ENCODE peak calls at places on chromosomes 1 and 21, in six cellular contexts. C, A, R, S, H and L are unnamed samples.

GRCh38 chr1:7208647-7209180 is 423.5 kb downstream of the CAMTA1 start:
- DNase-seq in C (no peak), A (no peak), R (no peak), S (no peak), H (no peak), L (no peak)

GRCh38 chr1:243399561-243400155 is 143.8 kb downstream of the SDCCAG8 start:
- DNase-seq in C (no peak), A (no peak), R (no peak), S (no peak), H (no peak), L (no peak)

GRCh38 chr1:109253803-109254620 is 4.7 kb downstream of the CELSR2 start:
- DNase-seq in C (no peak), A (no peak), R (peak), S (no peak), H (peak), L (peak)

GRCh38 chr21:31447477-31447876 is 103.4 kb upstream of the TIAM1 start:
- DNase-seq in C (no peak), A (no peak), R (no peak), S (no peak), H (no peak), L (no peak)

GRCh38 chr1:76390451-76390850 is 315.9 kb downstream of the ST6GALNAC3 start:
- DNase-seq in C (no peak), A (no peak), R (no peak), S (no peak), H (no peak), L (no peak)

GRCh38 chr1:33682371-33682770 is 181.5 kb upstream of the HMGB4 start:
- DNase-seq in C (no peak), A (no peak), R (no peak), S (no peak), H (no peak), L (no peak)

GRCh38 chr1:211259596-211260126 is 495 bp downstream of the RCOR3 start:
- DNase-seq in C (no peak), A (peak), R (peak), S (no peak), H (peak), L (peak)

GRCh38 chr21:33273044-33273443 is 6.9 kb downstream of the IL10RB start:
- DNase-seq in C (no peak), A (no peak), R (no peak), S (no peak), H (no peak), L (no peak)

GRCh38 chr1:117817629-117818028 is 111.8 kb downstream of the GDAP2 start:
- DNase-seq in C (no peak), A (no peak), R (no peak), S (no peak), H (no peak), L (no peak)

GRCh38 chr1:170162385-170163226 is 16.8 kb downstream of the NTMT2 start:
- DNase-seq in C (no peak), A (no peak), R (no peak), S (no peak), H (peak), L (no peak)

GRCh38 chr1:47479664-47480063 is 41.8 kb downstream of the FOXD2 start:
- DNase-seq in C (no peak), A (no peak), R (no peak), S (no peak), H (no peak), L (no peak)

GRCh38 chr1:12477936-12478611 is 139.9 kb downstream of the DHRS3 start:
- DNase-seq in C (no peak), A (no peak), R (peak), S (no peak), H (peak), L (no peak)

GRCh38 chr1:9814619-9815018 is 9.1 kb downstream of the CLSTN1 start:
- DNase-seq in C (no peak), A (no peak), R (no peak), S (no peak), H (no peak), L (no peak)

GRCh38 chr1:37673920-37674319 is 18.4 kb upstream of the CDCA8 start:
- DNase-seq in C (no peak), A (no peak), R (peak), S (no peak), H (no peak), L (no peak)

GRCh38 chr1:85284202-85284601 is 7.8 kb upstream of the BCL10 start:
- DNase-seq in C (no peak), A (no peak), R (no peak), S (no peak), H (peak), L (no peak)

GRCh38 chr1:26161408-26162219 is 2.7 kb downstream of the FAM110D start:
- DNase-seq in C (peak), A (no peak), R (peak), S (no peak), H (no peak), L (peak)

GRCh38 chr21:43718872-43719747 is at the start of gene PDXK:
- DNase-seq in C (peak), A (peak), R (peak), S (peak), H (peak), L (peak)

GRCh38 chr1:201597551-201598230 is 58.8 kb downstream of the NAV1 start:
- DNase-seq in C (no peak), A (no peak), R (no peak), S (no peak), H (no peak), L (no peak)

GRCh38 chr1:28087614-28088167 is 719 bp downstream of the EYA3 start:
- DNase-seq in C (no peak), A (no peak), R (no peak), S (no peak), H (peak), L (no peak)

GRCh38 chr1:19665456-19666138 is 922 bp downstream of the HTR6 start:
- DNase-seq in C (peak), A (no peak), R (no peak), S (no peak), H (no peak), L (no peak)

GRCh38 chr1:84887261-84887934 is 5.6 kb downstream of the LPAR3 start:
- DNase-seq in C (no peak), A (no peak), R (no peak), S (no peak), H (no peak), L (no peak)

GRCh38 chr1:39142394-39143060 is 62.0 kb upstream of the MACF1 start:
- DNase-seq in C (no peak), A (no peak), R (no peak), S (no peak), H (no peak), L (no peak)

GRCh38 chr1:3092530-3092929 is 23.5 kb downstream of the PRDM16 start:
- DNase-seq in C (no peak), A (no peak), R (no peak), S (no peak), H (no peak), L (no peak)

GRCh38 chr1:29603622-29604021 is 367.3 kb downstream of the PTPRU start:
- DNase-seq in C (no peak), A (no peak), R (no peak), S (no peak), H (no peak), L (no peak)

GRCh38 chr1:26959722-26960624 is at the start of gene KDF1:
- DNase-seq in C (peak), A (no peak), R (peak), S (no peak), H (no peak), L (no peak)

GRCh38 chr1:57485643-57486042 is 61.8 kb upstream of the DAB1 start:
- DNase-seq in C (no peak), A (no peak), R (no peak), S (no peak), H (no peak), L (no peak)

GRCh38 chr1:180498594-180498993 is 3.8 kb downstream of the ACBD6 start:
- DNase-seq in C (no peak), A (no peak), R (no peak), S (no peak), H (no peak), L (no peak)

GRCh38 chr1:91958926-91959325 is 9.7 kb downstream of the BRDT start:
- DNase-seq in C (no peak), A (no peak), R (no peak), S (no peak), H (peak), L (no peak)

GRCh38 chr1:240020871-240021270 is 70.8 kb upstream of the FMN2 start:
- DNase-seq in C (no peak), A (no peak), R (no peak), S (no peak), H (no peak), L (no peak)

GRCh38 chr21:15625363-15625762 is 104.4 kb upstream of the USP25 start:
- DNase-seq in C (no peak), A (no peak), R (no peak), S (no peak), H (no peak), L (no peak)

GRCh38 chr1:34073028-34073730 is 91.9 kb downstream of the CSMD2 start:
- DNase-seq in C (no peak), A (no peak), R (no peak), S (no peak), H (no peak), L (no peak)

GRCh38 chr1:153292740-153293479 is 19.8 kb downstream of the PGLYRP3 start:
- DNase-seq in C (peak), A (no peak), R (no peak), S (no peak), H (no peak), L (no peak)

GRCh38 chr1:202130275-202130646 is 7.5 kb downstream of the GPR37L1 start:
- DNase-seq in C (no peak), A (no peak), R (no peak), S (no peak), H (no peak), L (no peak)

GRCh38 chr1:7538849-7539771 is 232.0 kb upstream of the VAMP3 start:
- DNase-seq in C (no peak), A (no peak), R (no peak), S (no peak), H (no peak), L (no peak)

GRCh38 chr1:19504796-19505693 is 19.7 kb upstream of the CAPZB start:
- DNase-seq in C (no peak), A (no peak), R (no peak), S (no peak), H (no peak), L (no peak)

DNA sequence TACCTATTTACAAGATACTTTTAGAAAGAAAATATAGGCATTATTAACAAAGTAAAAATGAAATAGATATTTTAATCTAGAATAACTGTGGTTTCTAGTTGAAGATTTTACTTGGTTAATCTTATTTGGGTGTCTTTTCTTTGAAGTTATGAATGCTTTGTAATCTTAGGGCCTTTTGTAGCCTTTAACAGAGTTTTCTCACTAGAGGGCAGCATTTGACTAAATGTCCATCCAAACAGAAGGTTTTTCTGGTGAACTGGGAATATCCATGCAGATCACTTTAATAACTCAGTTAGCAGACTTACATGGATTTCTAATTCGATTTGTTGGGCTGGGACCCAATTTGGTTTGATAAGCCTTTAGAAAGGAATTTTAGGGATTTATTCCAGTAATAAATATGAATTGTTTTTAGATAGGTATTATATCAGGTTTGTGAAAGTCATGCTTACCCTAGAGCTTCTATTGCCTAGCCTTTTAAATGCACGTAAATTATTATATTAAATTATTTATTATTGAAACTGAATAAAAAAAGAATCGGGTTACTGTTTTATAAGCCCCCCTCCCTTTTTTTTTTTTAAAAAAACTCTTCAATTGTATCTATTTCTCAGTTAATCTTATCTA is 119.7 kb downstream of the ZNF326 start:
- DNase-seq in C (no peak), A (no peak), R (peak), S (peak), H (peak), L (no peak)
- TF ChIP-seq POLR2A in C (no peak), A (no peak), R (no peak), S (no peak), H (no peak), L (no peak)

GRCh38 chr1:24203404-24203803 is 16.3 kb upstream of the IFNLR1 start:
- DNase-seq in C (no peak), A (peak), R (no peak), S (no peak), H (no peak), L (peak)
- TF ChIP-seq POLR2AphosphoS5 in C (no peak), A (no peak), R (no peak), S (no peak), H (no peak), L (no peak)

GRCh38 chr1:247345881-247346280 is 14.2 kb upstream of the ZNF496 start:
- DNase-seq in C (no peak), A (no peak), R (no peak), S (no peak), H (peak), L (no peak)
- TF ChIP-seq TAF1 in C (no peak), A (no peak), R (no peak), S (no peak), H (no peak), L (no peak)

GRCh38 chr1:1231400-1232223 is at the start of gene SDF4:
- DNase-seq in C (peak), A (peak), R (peak), S (peak), H (peak), L (peak)

GRCh38 chr1:1232801-1233566 is 947 bp downstream of the B3GALT6 start:
- DNase-seq in C (no peak), A (no peak), R (no peak), S (no peak), H (no peak), L (no peak)

GRCh38 chr1:1230656-1231399 is 973 bp downstream of the SDF4 start:
- DNase-seq in C (no peak), A (no peak), R (peak), S (no peak), H (peak), L (no peak)

GRCh38 chr1:1233567-1233892 is 1.5 kb downstream of the B3GALT6 start:
- DNase-seq in C (no peak), A (no peak), R (no peak), S (no peak), H (no peak), L (no peak)

DNA sequence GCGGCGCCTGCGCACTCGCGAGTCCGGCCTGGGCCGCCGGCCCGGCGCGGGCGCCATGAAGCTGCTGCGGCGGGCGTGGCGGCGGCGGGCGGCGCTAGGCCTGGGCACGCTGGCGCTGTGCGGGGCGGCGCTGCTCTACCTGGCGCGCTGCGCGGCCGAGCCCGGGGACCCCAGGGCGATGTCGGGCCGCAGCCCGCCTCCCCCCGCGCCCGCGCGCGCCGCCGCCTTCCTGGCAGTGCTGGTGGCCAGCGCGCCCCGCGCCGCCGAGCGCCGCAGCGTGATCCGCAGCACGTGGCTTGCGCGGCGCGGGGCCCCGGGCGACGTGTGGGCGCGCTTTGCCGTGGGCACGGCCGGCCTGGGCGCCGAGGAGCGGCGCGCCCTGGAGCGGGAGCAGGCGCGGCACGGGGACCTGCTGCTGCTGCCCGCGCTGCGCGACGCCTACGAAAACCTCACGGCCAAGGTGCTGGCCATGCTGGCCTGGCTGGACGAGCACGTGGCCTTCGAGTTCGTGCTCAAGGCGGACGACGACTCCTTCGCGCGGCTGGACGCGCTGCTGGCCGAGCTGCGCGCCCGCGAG is at the start of gene B3GALT6:
- DNase-seq in C (no peak), A (no peak), R (no peak), S (no peak), H (no peak), L (no peak)
- TF ChIP-seq POLR2A in C (no peak), A (peak), R (no peak), S (peak), H (no peak), L (no peak)

DNA sequence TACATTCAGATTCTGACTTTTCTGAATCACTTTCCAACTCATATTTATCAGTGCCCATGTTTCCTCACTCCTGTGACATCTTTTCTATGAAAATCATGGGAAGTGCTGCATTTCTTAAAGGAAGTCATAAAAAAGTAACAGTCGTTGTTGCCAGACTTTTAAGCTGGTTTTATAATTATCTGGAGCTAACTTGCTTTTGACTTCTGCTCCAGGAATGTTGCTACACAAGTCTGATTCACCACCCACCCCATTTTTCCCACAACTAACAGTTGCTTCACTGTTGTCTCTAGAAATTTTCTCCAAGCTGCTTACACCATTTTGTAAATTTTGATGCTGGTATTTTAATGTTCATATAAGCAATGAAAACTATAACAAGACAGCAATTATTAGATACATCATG is 12.2 kb downstream of the FCRLB start:
- DNase-seq in C (no peak), A (no peak), R (no peak), S (no peak), H (no peak), L (no peak)
- TF ChIP-seq POLR2AphosphoS5 in C (no peak), A (no peak), R (no peak), S (no peak), H (no peak), L (no peak)

GRCh38 chr1:183777359-183777758 is 27.6 kb upstream of the RGL1 start:
- DNase-seq in C (no peak), A (no peak), R (no peak), S (no peak), H (peak), L (no peak)
- TF ChIP-seq TAF1 in C (no peak), A (no peak), R (no peak), S (no peak), H (no peak), L (no peak)

GRCh38 chr1:205317311-205317917 is 4.1 kb downstream of the NUAK2 start:
- DNase-seq in C (no peak), A (no peak), R (no peak), S (no peak), H (peak), L (no peak)
- TF ChIP-seq POLR2A in C (no peak), A (no peak), R (no peak), S (no peak), H (no peak), L (no peak)

DNA sequence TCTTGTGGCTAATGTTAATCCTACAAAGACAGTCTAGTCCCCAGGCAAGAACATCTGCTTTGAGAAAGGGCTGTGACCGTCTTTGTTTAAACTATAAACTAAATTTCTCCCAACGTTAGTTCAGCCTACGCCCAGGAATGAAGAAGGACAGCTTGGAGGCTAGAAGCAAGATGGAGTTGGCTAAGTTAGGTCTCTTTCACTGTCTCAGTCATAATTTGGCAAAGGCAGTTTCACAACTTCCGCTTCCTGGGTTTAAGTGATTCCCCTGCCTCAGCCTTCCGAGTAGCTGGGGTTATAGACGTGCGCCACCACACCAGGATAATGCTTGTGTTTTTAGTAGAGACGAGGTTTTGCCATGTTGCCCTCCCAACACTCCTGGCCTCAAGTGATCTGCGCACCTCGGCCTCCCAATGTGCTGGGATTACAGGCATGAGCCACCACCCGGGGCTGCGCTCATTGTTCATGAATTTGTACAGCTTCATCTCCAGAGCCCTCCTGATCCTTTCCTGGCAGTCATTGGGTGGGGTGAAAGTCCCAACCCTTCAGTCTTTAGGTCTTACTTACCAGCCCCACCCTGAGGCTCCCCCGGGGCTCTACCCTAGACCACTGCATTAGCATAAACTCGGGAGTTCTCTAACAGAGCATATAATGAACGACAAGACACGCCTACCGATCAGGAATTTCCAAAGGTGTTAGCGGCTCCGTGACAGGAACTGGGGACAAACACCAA is 4.9 kb upstream of the MASP2 start:
- DNase-seq in C (no peak), A (no peak), R (no peak), S (no peak), H (no peak), L (no peak)
- TF ChIP-seq POLR2AphosphoS5 in C (peak), A (no peak), R (no peak), S (no peak), H (no peak), L (no peak)

GRCh38 chr1:227886503-227886961 is 61.2 kb downstream of the WNT9A start:
- DNase-seq in C (peak), A (peak), R (no peak), S (no peak), H (no peak), L (peak)

GRCh38 chr1:227888404-227889046 is 59.2 kb downstream of the WNT9A start:
- DNase-seq in C (peak), A (peak), R (no peak), S (no peak), H (no peak), L (peak)

GRCh38 chr1:227885648-227886502 is 61.9 kb downstream of the WNT9A start:
- DNase-seq in C (peak), A (peak), R (peak), S (no peak), H (no peak), L (no peak)

GRCh38 chr1:227887697-227888403 is 59.9 kb downstream of the WNT9A start:
- DNase-seq in C (peak), A (peak), R (no peak), S (no peak), H (no peak), L (peak)

GRCh38 chr1:227886993-227887696 is 60.6 kb downstream of the WNT9A start:
- DNase-seq in C (peak), A (peak), R (no peak), S (no peak), H (no peak), L (peak)
- TF ChIP-seq TAF1 in C (no peak), A (no peak), R (no peak), S (no peak), H (no peak), L (no peak)